ENCODE peak calls at places on chromosomes 2 and 18, in five cellular contexts. Y is AG09309; V is left ventricle myocardium inferior; G is CD8-positive, alpha-beta memory T cell; O is cardiac fibroblast. B is an unnamed sample.
A peak's percentile ranks its signal among the peaks of the same experiment; 100 is the strongest.

GRCh38 chr2:39743170-39743851 is 35.7 kb downstream of the THUMPD2 start:
- DNase-seq in Y (no peak), V (no peak), G (no peak), O (peak; percentile 29), B (no peak)

GRCh38 chr2:200144571-200144970 is 161.9 kb upstream of the SPATS2L start:
- DNase-seq in Y (no peak), V (no peak), G (no peak), O (no peak), B (no peak)

GRCh38 chr18:55224086-55224625 is 264.9 kb upstream of the CCDC68 start:
- DNase-seq in Y (no peak), V (no peak), G (no peak), O (peak; percentile 13), B (no peak)

GRCh38 chr2:118097657-118098056 is 9.4 kb downstream of the INSIG2 start:
- DNase-seq in Y (no peak), V (no peak), G (no peak), O (no peak), B (no peak)

GRCh38 chr2:172098650-172099471 is 3.8 kb downstream of the DLX2 start:
- DNase-seq in Y (no peak), V (no peak), G (no peak), O (peak; percentile 49), B (peak; percentile 46)

GRCh38 chr2:76953733-76954347 is 568.3 kb downstream of the LRRTM4 start:
- DNase-seq in Y (no peak), V (no peak), G (no peak), O (peak; percentile 50), B (peak; percentile 7)

GRCh38 chr2:216151313-216152030 is 42.3 kb downstream of the XRCC5 start:
- DNase-seq in Y (no peak), V (no peak), G (no peak), O (no peak), B (peak; percentile 52)

GRCh38 chr2:172211507-172211906 is 108.8 kb upstream of the DLX2 start:
- DNase-seq in Y (no peak), V (no peak), G (no peak), O (no peak), B (no peak)

GRCh38 chr18:48135436-48135966 is 205.0 kb upstream of the SMAD2 start:
- DNase-seq in Y (no peak), V (no peak), G (no peak), O (no peak), B (no peak)

GRCh38 chr18:48138211-48138610 is 207.8 kb upstream of the SMAD2 start:
- DNase-seq in Y (no peak), V (no peak), G (no peak), O (no peak), B (no peak)

GRCh38 chr18:48137354-48138208 is 207.1 kb upstream of the SMAD2 start:
- DNase-seq in Y (no peak), V (no peak), G (no peak), O (no peak), B (no peak)

GRCh38 chr18:48136051-48136543 is 205.6 kb upstream of the SMAD2 start:
- DNase-seq in Y (no peak), V (peak; percentile 46), G (no peak), O (no peak), B (no peak)

DNA sequence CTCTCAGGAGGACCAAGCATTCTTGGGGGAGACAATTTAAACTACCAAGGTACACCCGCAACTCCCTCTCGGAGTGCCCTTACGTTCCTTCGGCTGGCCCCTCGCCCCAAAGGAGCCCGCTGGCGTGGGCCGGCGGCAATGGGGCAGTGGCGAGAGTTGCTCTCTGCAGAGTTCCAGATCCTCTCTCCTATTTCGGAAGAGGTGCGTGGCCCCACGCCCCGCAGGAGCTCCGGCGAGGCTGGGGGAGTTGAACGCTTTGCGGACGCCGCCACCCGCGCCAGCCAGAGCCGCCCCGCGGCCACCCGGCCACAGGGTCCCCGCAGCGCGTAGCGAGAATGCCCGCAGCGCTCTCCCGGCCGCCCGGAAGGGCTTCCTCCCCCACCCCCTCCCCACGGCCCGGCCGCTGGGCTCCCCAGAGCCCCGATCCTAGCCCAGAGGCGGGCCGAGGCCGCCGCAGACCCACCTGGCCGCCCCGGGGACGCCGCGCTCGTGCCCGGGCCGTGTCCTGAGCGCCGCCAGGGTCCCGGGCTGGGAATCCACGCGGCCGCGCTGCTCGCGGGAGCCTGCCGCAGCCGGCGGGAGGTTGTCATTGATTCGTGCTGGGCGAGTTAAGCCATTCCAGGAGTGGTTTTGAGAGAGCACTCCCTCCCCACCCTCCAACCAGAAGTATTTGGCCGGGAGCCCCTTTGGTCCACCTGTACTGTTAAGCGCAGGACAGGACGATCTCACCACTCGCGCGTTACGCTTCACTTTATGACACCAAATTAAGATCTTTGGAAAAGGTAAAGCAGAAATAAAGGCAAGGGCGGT is 206.3 kb upstream of the SMAD2 start:
- DNase-seq in Y (no peak), V (no peak), G (no peak), O (no peak), B (no peak)
- H3K4me3 ChIP-seq in Y (no peak overlapping the region), V (peak overlapping the region; percentile 75), G (no peak overlapping the region), O (peak overlapping the region; percentile 31), B (peak overlapping the region; percentile 51)

DNA sequence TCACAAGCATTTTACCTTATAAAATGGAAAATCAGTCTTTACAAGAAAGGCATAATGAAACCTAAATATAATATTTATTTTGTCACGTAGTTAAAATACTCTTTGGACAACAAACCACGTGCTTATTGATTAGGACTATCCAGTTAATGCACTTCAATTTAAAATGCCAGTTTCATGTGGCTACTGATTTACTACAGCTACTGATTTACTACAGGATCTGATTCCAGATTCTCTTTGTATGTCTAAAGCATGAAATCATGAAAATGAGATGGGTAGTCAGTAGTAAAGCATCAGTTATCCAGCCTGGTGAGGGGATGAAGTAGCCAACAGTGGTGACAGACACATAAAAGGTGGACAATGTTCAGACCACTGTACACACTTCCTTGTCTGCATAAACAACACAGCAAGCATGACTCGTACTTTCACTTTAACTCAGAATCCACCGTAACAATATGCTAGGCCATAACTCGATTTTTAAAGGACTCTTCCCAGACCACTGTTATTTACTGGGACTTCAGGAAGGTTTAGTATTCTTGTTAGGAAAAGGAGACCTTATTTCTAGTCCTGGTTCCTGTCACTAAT is 24.9 kb downstream of the ACAA2 start:
- DNase-seq in Y (no peak), V (no peak), G (no peak), O (peak; percentile 21), B (no peak)
- H3K4me3 ChIP-seq in Y (no peak overlapping the region), V (no peak overlapping the region), G (peak overlapping the region; percentile 1), O (no peak overlapping the region), B (peak overlapping the region; percentile 17)

GRCh38 chr2:167861574-167862193 is 385.7 kb downstream of the STK39 start:
- DNase-seq in Y (no peak), V (no peak), G (no peak), O (no peak), B (no peak)
- H3K4me3 ChIP-seq in Y (no peak overlapping the region), V (no peak overlapping the region), G (no peak overlapping the region), O (no peak overlapping the region), B (no peak overlapping the region)

DNA sequence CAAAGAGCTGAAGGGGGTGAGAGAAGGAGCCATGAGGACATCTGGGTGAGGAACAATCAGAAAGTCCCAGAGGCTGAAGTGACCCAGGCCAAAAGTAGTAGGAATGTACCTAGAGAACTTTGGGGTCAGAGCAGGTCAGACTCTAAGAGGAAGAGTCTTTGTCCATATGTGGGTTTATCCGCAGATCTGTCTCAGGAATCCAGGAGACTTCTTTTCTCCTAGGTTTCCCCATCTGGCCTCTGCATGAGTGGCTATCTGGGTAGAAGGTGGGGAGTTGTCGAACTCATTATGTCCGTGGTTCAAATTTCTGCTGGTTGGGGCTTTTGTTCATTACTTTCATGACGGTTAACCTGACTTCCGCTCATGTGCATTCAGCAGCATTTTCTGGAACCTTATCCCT is 1.8 kb downstream of the LIPG start:
- DNase-seq in Y (no peak), V (no peak), G (no peak), O (no peak), B (no peak)
- H3K4me3 ChIP-seq in Y (no peak overlapping the region), V (no peak overlapping the region), G (no peak overlapping the region), O (peak overlapping the region; percentile 60), B (peak overlapping the region; percentile 75)

DNA sequence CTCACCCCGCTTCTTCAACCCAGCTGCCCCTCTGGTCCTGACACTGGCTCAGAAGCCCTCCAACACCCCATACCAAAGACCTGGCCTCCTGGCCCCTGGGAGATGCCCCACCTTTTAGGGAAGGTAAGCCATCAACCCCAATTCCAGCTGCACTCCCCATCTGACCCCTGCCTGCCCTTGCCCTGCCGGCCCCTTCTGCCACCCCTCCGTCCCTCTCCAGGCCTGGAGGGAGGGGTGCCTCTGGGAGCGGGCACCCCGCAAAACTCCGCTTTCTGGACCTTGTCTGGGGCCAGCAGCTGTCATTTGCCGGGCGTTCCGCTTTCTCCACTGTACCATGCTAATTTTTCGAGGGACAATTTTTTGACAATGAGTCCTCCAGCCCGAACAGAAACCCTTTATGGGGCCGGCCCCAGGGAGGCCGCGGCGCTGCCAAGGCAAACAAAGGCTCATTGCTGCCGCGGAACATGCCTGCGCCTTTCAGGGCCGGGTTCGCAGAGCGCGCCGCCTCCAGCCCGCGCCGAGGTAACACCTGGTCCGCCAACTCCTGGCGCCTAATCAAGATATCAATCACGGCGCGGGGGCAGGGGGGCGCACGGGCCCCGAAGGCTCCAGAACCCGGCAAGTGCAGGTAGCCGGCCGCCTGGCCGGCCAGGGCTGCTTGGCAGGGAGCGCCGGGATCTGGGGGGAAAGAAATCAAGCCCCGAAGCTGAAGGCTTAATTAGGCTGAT is 96.0 kb downstream of the INHBB start:
- DNase-seq in Y (no peak), V (peak; percentile 25), G (no peak), O (peak; percentile 28), B (no peak)
- H3K4me3 ChIP-seq in Y (no peak overlapping the region), V (peak overlapping the region; percentile 57), G (no peak overlapping the region), O (peak overlapping the region; percentile 11), B (peak overlapping the region; percentile 24)

GRCh38 chr2:217184242-217184641 is 324.4 kb upstream of the TNP1 start:
- DNase-seq in Y (no peak), V (no peak), G (no peak), O (no peak), B (no peak)

GRCh38 chr2:217183471-217183870 is 323.6 kb upstream of the TNP1 start:
- DNase-seq in Y (no peak), V (no peak), G (no peak), O (no peak), B (no peak)

GRCh38 chr2:217185265-217185995 is 325.6 kb upstream of the TNP1 start:
- DNase-seq in Y (no peak), V (no peak), G (no peak), O (no peak), B (no peak)

GRCh38 chr2:217186565-217187218 is 326.8 kb upstream of the TNP1 start:
- DNase-seq in Y (no peak), V (peak; percentile 26), G (no peak), O (no peak), B (no peak)

GRCh38 chr2:217186152-217186551 is 326.3 kb upstream of the TNP1 start:
- DNase-seq in Y (no peak), V (peak; percentile 48), G (no peak), O (no peak), B (no peak)
- H3K4me3 ChIP-seq in Y (no peak overlapping the region), V (no peak overlapping the region), G (no peak overlapping the region), O (no peak overlapping the region), B (no peak overlapping the region)

B was measured in epithelial cell of proximal tubule.